ENCODE peak calls at places on chromosomes 3 and 15, in six cellular contexts. I is neuronal stem cell, A is IMR-90, V is mesendoderm, Q is H9, N is H1. Y is an unnamed sample.

GRCh38 chr3:88809993-88810392 is 297.4 kb upstream of the EPHA3 start:
- DNase-seq in V (no peak), N (no peak), I (no peak), A (peak; percentile 35), Q (no peak), Y (no peak)

GRCh38 chr3:47611577-47611976 is 32.9 kb upstream of the CSPG5 start:
- DNase-seq in V (no peak), Q (no peak), I (no peak), N (no peak), A (no peak), Y (no peak)

GRCh38 chr3:44649709-44650108 is 1.2 kb downstream of the ZNF35 start:
- DNase-seq in V (no peak), A (no peak), N (no peak), I (no peak), Q (no peak), Y (no peak)

GRCh38 chr15:97995881-97996603 is 35.5 kb downstream of the ARRDC4 start:
- DNase-seq in V (peak; percentile 54), Q (peak; percentile 45), N (no peak), I (no peak), A (no peak), Y (peak; percentile 6)

GRCh38 chr3:59981377-59981776 is 931.6 kb upstream of the CFAP20DC start:
- DNase-seq in I (no peak), V (no peak), A (no peak), Q (no peak), N (no peak), Y (no peak)

GRCh38 chr3:123632161-123632655 is 47.4 kb upstream of the HACD2 start:
- DNase-seq in V (peak; percentile 44), I (no peak), N (no peak), A (peak; percentile 80), Q (no peak), Y (peak; percentile 50)

GRCh38 chr3:53718462-53718861 is 127.8 kb downstream of the CHDH start:
- DNase-seq in V (peak; percentile 35), A (no peak), I (no peak), N (no peak), Q (peak; percentile 52), Y (no peak)

GRCh38 chr3:52763466-52763865 is 7.3 kb downstream of the NEK4 start:
- DNase-seq in Q (no peak), N (no peak), I (no peak), V (no peak), A (no peak), Y (no peak)

GRCh38 chr3:37712918-37713819 is 148.5 kb upstream of the CTDSPL start:
- DNase-seq in V (peak; percentile 49), A (peak; percentile 23), N (no peak), I (peak; percentile 21), Q (no peak), Y (peak; percentile 3)

GRCh38 chr3:17032407-17033034 is 147.8 kb downstream of the PLCL2 start:
- DNase-seq in I (no peak), V (peak; percentile 61), N (no peak), Q (no peak), A (peak; percentile 36), Y (peak; percentile 39)

GRCh38 chr3:143187132-143187531 is 67.6 kb downstream of the CHST2 start:
- DNase-seq in V (no peak), A (no peak), I (no peak), N (no peak), Q (no peak), Y (no peak)

DNA sequence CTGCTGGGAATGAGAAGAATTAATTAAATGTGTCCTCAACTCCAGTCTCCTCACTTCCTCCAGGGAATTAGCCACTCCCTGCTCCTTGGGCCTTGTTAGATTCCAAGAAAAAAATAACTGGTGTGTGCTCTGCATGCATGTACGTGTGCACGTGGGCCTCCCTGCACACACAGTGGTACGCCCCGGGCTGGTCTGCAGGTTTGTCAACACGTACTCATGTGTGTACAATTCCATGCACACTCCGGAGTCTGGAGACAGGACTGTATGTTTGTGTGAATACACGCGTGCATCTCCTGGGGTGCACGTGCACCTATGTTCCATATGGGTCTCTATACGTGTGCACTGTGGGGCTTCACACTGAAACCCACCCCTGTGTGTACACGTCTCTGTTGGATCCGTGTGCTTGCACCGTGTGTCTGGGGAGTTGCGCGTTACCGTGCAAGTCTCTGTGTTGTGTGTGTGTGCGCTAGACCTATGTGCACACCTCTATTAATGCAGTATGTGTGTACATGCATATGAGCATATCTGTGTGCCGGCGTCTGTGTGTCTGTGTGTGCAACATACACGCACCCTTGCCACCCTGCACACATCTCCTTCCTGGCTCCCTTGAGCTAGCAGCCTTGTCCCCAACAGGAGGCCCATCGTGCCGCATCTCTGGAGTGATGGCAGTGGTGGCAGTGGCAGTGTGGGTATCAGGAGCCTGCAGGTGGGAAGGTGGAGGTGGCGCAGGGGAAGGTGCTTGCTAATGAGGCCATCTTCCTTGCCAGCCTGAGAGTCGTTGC is 210.1 kb downstream of the TBC1D2B start:
- DNase-seq in A (no peak), V (no peak), Q (peak; percentile 19), N (no peak), I (no peak), Y (no peak)
- H2BK15ac ChIP-seq in A (no peak overlapping the region), V (no peak overlapping the region), Q (no peak overlapping the region), N (no peak overlapping the region), I (no peak overlapping the region), Y (no peak overlapping the region)

GRCh38 chr3:49761661-49762060 is 24.7 kb downstream of the IP6K1 start:
- DNase-seq in Q (no peak), N (no peak), A (no peak), V (no peak), I (no peak), Y (no peak)
- H3K4ac ChIP-seq in Q (no peak overlapping the region), N (no peak overlapping the region), A (no peak overlapping the region), V (no peak overlapping the region), I (no peak overlapping the region), Y (no peak overlapping the region)

GRCh38 chr3:177475266-177475665 is 278.0 kb upstream of the TBL1XR1 start:
- DNase-seq in A (no peak), N (no peak), V (no peak), Q (no peak), I (no peak), Y (no peak)
- H2BK15ac ChIP-seq in A (peak overlapping the region; percentile 14), N (no peak overlapping the region), V (no peak overlapping the region), Q (no peak overlapping the region), I (no peak overlapping the region), Y (no peak overlapping the region)

GRCh38 chr15:41562784-41563198 is 3.8 kb downstream of the TYRO3 start:
- DNase-seq in N (no peak), I (peak; percentile 32), Q (no peak), A (peak; percentile 37), V (no peak), Y (no peak)
- H3K4ac ChIP-seq in N (peak overlapping the region; percentile 63), I (no peak overlapping the region), Q (no peak overlapping the region), A (peak overlapping the region; percentile 12), V (no peak overlapping the region), Y (no peak overlapping the region)

GRCh38 chr15:83498801-83499200 is 51.7 kb downstream of the SH3GL3 start:
- DNase-seq in N (peak; percentile 66), I (no peak), A (no peak), V (peak; percentile 97), Q (peak; percentile 55), Y (no peak)

GRCh38 chr15:83504365-83504764 is 57.2 kb downstream of the SH3GL3 start:
- DNase-seq in I (no peak), A (no peak), Q (no peak), V (peak; percentile 57), N (no peak), Y (no peak)

GRCh38 chr15:83503595-83504364 is 56.6 kb downstream of the SH3GL3 start:
- DNase-seq in I (no peak), Q (no peak), N (no peak), A (no peak), V (no peak), Y (no peak)

GRCh38 chr15:83498374-83498773 is 51.2 kb downstream of the SH3GL3 start:
- DNase-seq in N (no peak), Q (no peak), V (no peak), I (no peak), A (no peak), Y (no peak)

GRCh38 chr15:83499476-83499875 is 52.3 kb downstream of the SH3GL3 start:
- DNase-seq in I (no peak), Q (no peak), N (no peak), A (no peak), V (no peak), Y (no peak)
- H2BK15ac ChIP-seq in I (no peak overlapping the region), Q (no peak overlapping the region), N (no peak overlapping the region), A (no peak overlapping the region), V (no peak overlapping the region), Y (no peak overlapping the region)